ENCODE peak calls at places on chromosomes 12 and 14, in nine cellular contexts. One of them, this sample, is unnamed.
A peak's percentile ranks its signal among the peaks of the same experiment; 100 is the strongest.

GRCh38 chr12:24109381-24110039 is 160.0 kb upstream of the SOX5 start:
- DNase-seq in effector memory CD4-positive, alpha-beta T cell: no peak
- DNase-seq in SJSA1: peak; percentile 9
- DNase-seq in aorta: no peak
- DNase-seq in osteoblast: no peak
- DNase-seq in CD4-positive, alpha-beta memory T cell: no peak
- DNase-seq in CD8-positive, alpha-beta T cell: no peak
- DNase-seq in gastrocnemius medialis: no peak
- DNase-seq in CD8-positive, alpha-beta memory T cell: no peak
- DNase-seq in this sample: no peak

GRCh38 chr14:99259327-99259726 is 12.7 kb downstream of the BCL11B start:
- DNase-seq in effector memory CD4-positive, alpha-beta T cell: peak; percentile 63
- DNase-seq in SJSA1: no peak
- DNase-seq in aorta: no peak
- DNase-seq in osteoblast: no peak
- DNase-seq in CD4-positive, alpha-beta memory T cell: peak; percentile 89
- DNase-seq in CD8-positive, alpha-beta T cell: no peak
- DNase-seq in gastrocnemius medialis: no peak
- DNase-seq in CD8-positive, alpha-beta memory T cell: peak; percentile 74
- DNase-seq in this sample: peak; percentile 1

GRCh38 chr14:104603623-104604401 is 760 bp downstream of the TMEM179 start:
- DNase-seq in effector memory CD4-positive, alpha-beta T cell: no peak
- DNase-seq in SJSA1: no peak
- DNase-seq in aorta: no peak
- DNase-seq in osteoblast: peak; percentile 82
- DNase-seq in CD4-positive, alpha-beta memory T cell: no peak
- DNase-seq in CD8-positive, alpha-beta T cell: no peak
- DNase-seq in gastrocnemius medialis: no peak
- DNase-seq in CD8-positive, alpha-beta memory T cell: no peak
- DNase-seq in this sample: peak; percentile 60

GRCh38 chr14:72738181-72738611 is 155.7 kb downstream of the DPF3 start:
- DNase-seq in effector memory CD4-positive, alpha-beta T cell: no peak
- DNase-seq in SJSA1: no peak
- DNase-seq in aorta: no peak
- DNase-seq in osteoblast: peak; percentile 90
- DNase-seq in CD4-positive, alpha-beta memory T cell: no peak
- DNase-seq in CD8-positive, alpha-beta T cell: no peak
- DNase-seq in gastrocnemius medialis: no peak
- DNase-seq in CD8-positive, alpha-beta memory T cell: no peak
- DNase-seq in this sample: peak; percentile 41

GRCh38 chr14:104687601-104688504 is 1.6 kb upstream of the INF2 start:
- DNase-seq in effector memory CD4-positive, alpha-beta T cell: no peak
- DNase-seq in SJSA1: peak; percentile 40
- DNase-seq in aorta: peak; percentile 90
- DNase-seq in osteoblast: peak; percentile 97
- DNase-seq in CD4-positive, alpha-beta memory T cell: no peak
- DNase-seq in CD8-positive, alpha-beta T cell: no peak
- DNase-seq in gastrocnemius medialis: peak; percentile 94
- DNase-seq in CD8-positive, alpha-beta memory T cell: no peak
- DNase-seq in this sample: peak; percentile 60

GRCh38 chr12:21478756-21479455 is 22.5 kb downstream of the RECQL start:
- DNase-seq in effector memory CD4-positive, alpha-beta T cell: no peak
- DNase-seq in SJSA1: no peak
- DNase-seq in aorta: no peak
- DNase-seq in osteoblast: no peak
- DNase-seq in CD4-positive, alpha-beta memory T cell: no peak
- DNase-seq in CD8-positive, alpha-beta T cell: no peak
- DNase-seq in gastrocnemius medialis: no peak
- DNase-seq in CD8-positive, alpha-beta memory T cell: no peak
- DNase-seq in this sample: no peak

GRCh38 chr12:123938679-123939480 is 33.8 kb downstream of the CCDC92 start:
- DNase-seq in effector memory CD4-positive, alpha-beta T cell: no peak
- DNase-seq in SJSA1: no peak
- DNase-seq in aorta: no peak
- DNase-seq in osteoblast: no peak
- DNase-seq in CD4-positive, alpha-beta memory T cell: no peak
- DNase-seq in CD8-positive, alpha-beta T cell: no peak
- DNase-seq in gastrocnemius medialis: no peak
- DNase-seq in CD8-positive, alpha-beta memory T cell: no peak
- DNase-seq in this sample: no peak

GRCh38 chr14:61188196-61188595 is 92.9 kb downstream of the TMEM30B start:
- DNase-seq in effector memory CD4-positive, alpha-beta T cell: no peak
- DNase-seq in SJSA1: no peak
- DNase-seq in aorta: peak; percentile 89
- DNase-seq in osteoblast: peak; percentile 81
- DNase-seq in CD4-positive, alpha-beta memory T cell: no peak
- DNase-seq in CD8-positive, alpha-beta T cell: no peak
- DNase-seq in gastrocnemius medialis: peak; percentile 73
- DNase-seq in CD8-positive, alpha-beta memory T cell: no peak
- DNase-seq in this sample: peak; percentile 52

GRCh38 chr12:93860659-93861373 is 183.6 kb downstream of the CRADD start:
- DNase-seq in effector memory CD4-positive, alpha-beta T cell: no peak
- DNase-seq in SJSA1: no peak
- DNase-seq in aorta: no peak
- DNase-seq in osteoblast: no peak
- DNase-seq in CD4-positive, alpha-beta memory T cell: no peak
- DNase-seq in CD8-positive, alpha-beta T cell: no peak
- DNase-seq in gastrocnemius medialis: no peak
- DNase-seq in CD8-positive, alpha-beta memory T cell: no peak
- DNase-seq in this sample: no peak

GRCh38 chr12:96237465-96238077 is 43.4 kb downstream of the ELK3 start:
- DNase-seq in effector memory CD4-positive, alpha-beta T cell: peak; percentile 67
- DNase-seq in SJSA1: peak; percentile 83
- DNase-seq in aorta: peak; percentile 87
- DNase-seq in osteoblast: peak; percentile 95
- DNase-seq in CD4-positive, alpha-beta memory T cell: peak; percentile 66
- DNase-seq in CD8-positive, alpha-beta T cell: peak; percentile 32
- DNase-seq in gastrocnemius medialis: peak; percentile 54
- DNase-seq in CD8-positive, alpha-beta memory T cell: peak; percentile 70
- DNase-seq in this sample: peak; percentile 88

GRCh38 chr12:95014554-95014953 is 11.1 kb upstream of the NDUFA12 start:
- DNase-seq in effector memory CD4-positive, alpha-beta T cell: no peak
- DNase-seq in SJSA1: no peak
- DNase-seq in aorta: no peak
- DNase-seq in osteoblast: no peak
- DNase-seq in CD4-positive, alpha-beta memory T cell: no peak
- DNase-seq in CD8-positive, alpha-beta T cell: no peak
- DNase-seq in gastrocnemius medialis: no peak
- DNase-seq in CD8-positive, alpha-beta memory T cell: no peak
- DNase-seq in this sample: no peak

DNA sequence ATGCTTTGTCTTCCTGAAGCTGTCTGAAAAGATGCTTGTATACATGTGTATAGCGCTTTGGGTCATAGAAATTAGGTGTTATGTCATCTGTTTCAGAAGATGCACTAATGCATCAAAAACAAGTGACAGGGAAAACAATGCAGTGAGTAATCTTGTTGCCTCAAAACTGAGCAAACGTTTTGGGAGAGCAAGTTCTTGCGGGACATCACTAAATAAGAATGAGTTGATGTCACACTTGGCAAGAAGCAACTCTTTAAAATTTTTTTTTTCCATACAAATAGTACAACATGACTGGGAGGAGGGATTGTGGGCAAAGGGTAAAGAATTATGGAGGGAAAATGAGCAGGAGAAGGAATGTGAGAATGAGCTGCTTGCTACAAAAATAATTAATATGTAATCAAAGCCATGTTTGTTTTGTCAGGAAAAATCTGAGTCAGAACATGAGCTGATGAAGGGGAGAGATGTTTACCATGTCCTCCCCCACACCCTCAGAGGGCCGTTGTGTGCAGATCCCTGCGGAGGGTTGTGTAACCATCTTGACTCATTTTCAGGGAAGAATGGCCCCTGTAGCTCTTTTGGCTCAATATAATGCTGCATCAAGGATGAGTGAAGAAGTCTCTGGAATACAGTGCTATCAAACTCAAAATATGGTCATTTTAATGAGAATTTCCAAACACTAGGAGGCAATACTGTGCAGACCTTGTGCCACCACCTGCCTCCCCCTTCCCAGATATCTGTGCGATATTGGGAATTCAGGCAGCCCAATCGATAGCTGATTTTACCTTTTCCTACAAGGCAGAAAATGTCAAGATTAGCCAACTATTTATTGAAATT is 41.4 kb downstream of the BORCS5 start:
- DNase-seq in effector memory CD4-positive, alpha-beta T cell: no peak
- DNase-seq in SJSA1: peak; percentile 92
- DNase-seq in aorta: no peak
- DNase-seq in osteoblast: peak; percentile 97
- DNase-seq in CD4-positive, alpha-beta memory T cell: no peak
- DNase-seq in CD8-positive, alpha-beta T cell: no peak
- DNase-seq in gastrocnemius medialis: peak; percentile 70
- DNase-seq in CD8-positive, alpha-beta memory T cell: no peak
- DNase-seq in this sample: peak; percentile 83
- H3K27ac ChIP-seq in effector memory CD4-positive, alpha-beta T cell: no peak overlapping the region
- H3K27ac ChIP-seq in SJSA1: peak overlapping the region; percentile 59
- H3K27ac ChIP-seq in aorta: peak overlapping the region; percentile 13
- H3K27ac ChIP-seq in osteoblast: peak overlapping the region; percentile 87
- H3K27ac ChIP-seq in CD4-positive, alpha-beta memory T cell: no peak overlapping the region
- H3K27ac ChIP-seq in CD8-positive, alpha-beta T cell: no peak overlapping the region
- H3K27ac ChIP-seq in gastrocnemius medialis: peak overlapping the region; percentile 66
- H3K27ac ChIP-seq in CD8-positive, alpha-beta memory T cell: no peak overlapping the region
- H3K27ac ChIP-seq in this sample: peak overlapping the region; percentile 41

GRCh38 chr12:34300376-34301250 is 278.3 kb downstream of the ALG10 start:
- DNase-seq in effector memory CD4-positive, alpha-beta T cell: no peak
- DNase-seq in SJSA1: no peak
- DNase-seq in aorta: peak; percentile 57
- DNase-seq in osteoblast: no peak
- DNase-seq in CD4-positive, alpha-beta memory T cell: no peak
- DNase-seq in CD8-positive, alpha-beta T cell: no peak
- DNase-seq in gastrocnemius medialis: no peak
- DNase-seq in CD8-positive, alpha-beta memory T cell: peak; percentile 39
- DNase-seq in this sample: no peak

GRCh38 chr12:34298176-34298970 is 276.1 kb downstream of the ALG10 start:
- DNase-seq in effector memory CD4-positive, alpha-beta T cell: no peak
- DNase-seq in SJSA1: no peak
- DNase-seq in aorta: peak; percentile 49
- DNase-seq in osteoblast: no peak
- DNase-seq in CD4-positive, alpha-beta memory T cell: no peak
- DNase-seq in CD8-positive, alpha-beta T cell: no peak
- DNase-seq in gastrocnemius medialis: no peak
- DNase-seq in CD8-positive, alpha-beta memory T cell: peak; percentile 9
- DNase-seq in this sample: no peak

GRCh38 chr12:34297790-34298164 is 275.5 kb downstream of the ALG10 start:
- DNase-seq in effector memory CD4-positive, alpha-beta T cell: no peak
- DNase-seq in SJSA1: no peak
- DNase-seq in aorta: peak; percentile 7
- DNase-seq in osteoblast: no peak
- DNase-seq in CD4-positive, alpha-beta memory T cell: no peak
- DNase-seq in CD8-positive, alpha-beta T cell: no peak
- DNase-seq in gastrocnemius medialis: no peak
- DNase-seq in CD8-positive, alpha-beta memory T cell: peak; percentile 5
- DNase-seq in this sample: no peak

GRCh38 chr12:34299802-34300193 is 277.5 kb downstream of the ALG10 start:
- DNase-seq in effector memory CD4-positive, alpha-beta T cell: no peak
- DNase-seq in SJSA1: no peak
- DNase-seq in aorta: peak; percentile 51
- DNase-seq in osteoblast: no peak
- DNase-seq in CD4-positive, alpha-beta memory T cell: no peak
- DNase-seq in CD8-positive, alpha-beta T cell: no peak
- DNase-seq in gastrocnemius medialis: no peak
- DNase-seq in CD8-positive, alpha-beta memory T cell: peak; percentile 31
- DNase-seq in this sample: no peak

GRCh38 chr12:34298971-34299801 is 276.9 kb downstream of the ALG10 start:
- DNase-seq in effector memory CD4-positive, alpha-beta T cell: no peak
- DNase-seq in SJSA1: no peak
- DNase-seq in aorta: peak; percentile 33
- DNase-seq in osteoblast: no peak
- DNase-seq in CD4-positive, alpha-beta memory T cell: no peak
- DNase-seq in CD8-positive, alpha-beta T cell: no peak
- DNase-seq in gastrocnemius medialis: no peak
- DNase-seq in CD8-positive, alpha-beta memory T cell: peak; percentile 12
- DNase-seq in this sample: no peak
- H3K9me3 ChIP-seq in effector memory CD4-positive, alpha-beta T cell: peaks cover 3% of the 10 kb centered on the region
- H3K9me3 ChIP-seq in SJSA1: peaks cover 18% of the 10 kb centered on the region
- H3K9me3 ChIP-seq in aorta: no peaks in the 10 kb centered on the region
- H3K9me3 ChIP-seq in osteoblast: no peaks in the 10 kb centered on the region
- H3K9me3 ChIP-seq in CD4-positive, alpha-beta memory T cell: peaks cover 6% of the 10 kb centered on the region
- H3K9me3 ChIP-seq in CD8-positive, alpha-beta T cell: no peaks in the 10 kb centered on the region
- H3K9me3 ChIP-seq in gastrocnemius medialis: no peaks in the 10 kb centered on the region
- H3K9me3 ChIP-seq in CD8-positive, alpha-beta memory T cell: no peaks in the 10 kb centered on the region
- H3K9me3 ChIP-seq in this sample: peaks cover 4% of the 10 kb centered on the region

DNA sequence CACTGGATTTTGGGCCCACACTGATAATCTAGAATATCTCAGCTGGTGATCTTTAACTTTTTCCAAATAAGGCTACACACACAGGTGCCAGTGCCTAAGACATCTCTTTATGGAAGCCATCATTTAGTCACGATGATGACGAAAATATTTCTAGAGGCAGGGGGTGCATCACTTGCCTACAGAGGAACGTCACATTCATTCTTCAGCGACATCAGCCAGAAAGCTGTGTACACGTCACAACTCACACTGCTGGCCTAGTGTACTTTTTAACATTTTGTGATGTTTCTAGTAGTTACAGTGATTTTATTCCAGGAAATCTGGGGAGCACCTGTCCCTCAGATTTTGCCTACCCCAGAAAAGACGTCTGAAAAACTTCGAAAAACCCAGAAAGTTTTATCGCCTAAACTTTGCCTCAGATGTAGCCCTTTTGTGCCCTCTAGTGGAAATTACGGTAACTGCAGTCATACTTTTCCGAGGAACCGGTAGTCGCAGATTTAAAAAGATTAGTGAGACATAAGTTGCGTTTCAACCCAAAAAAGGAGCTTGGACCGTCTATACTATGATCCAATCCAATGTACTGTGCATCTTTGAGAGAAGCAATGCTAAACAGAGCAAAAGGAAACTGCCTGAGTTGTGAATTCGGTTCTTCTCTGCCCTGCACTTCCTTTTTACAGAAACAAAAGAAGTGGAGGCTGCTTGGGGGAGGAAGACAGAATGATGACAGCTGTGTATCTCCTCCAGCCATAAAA is 64.3 kb upstream of the STON2 start:
- DNase-seq in effector memory CD4-positive, alpha-beta T cell: peak; percentile 6
- DNase-seq in SJSA1: peak; percentile 58
- DNase-seq in aorta: no peak
- DNase-seq in osteoblast: peak; percentile 67
- DNase-seq in CD4-positive, alpha-beta memory T cell: peak; percentile 77
- DNase-seq in CD8-positive, alpha-beta T cell: peak; percentile 29
- DNase-seq in gastrocnemius medialis: no peak
- DNase-seq in CD8-positive, alpha-beta memory T cell: peak; percentile 57
- DNase-seq in this sample: no peak
- H3K27ac ChIP-seq in effector memory CD4-positive, alpha-beta T cell: peak overlapping the region; percentile 60
- H3K27ac ChIP-seq in SJSA1: no peak overlapping the region
- H3K27ac ChIP-seq in aorta: no peak overlapping the region
- H3K27ac ChIP-seq in osteoblast: peak overlapping the region; percentile 33
- H3K27ac ChIP-seq in CD4-positive, alpha-beta memory T cell: peak overlapping the region; percentile 60
- H3K27ac ChIP-seq in CD8-positive, alpha-beta T cell: peak overlapping the region; percentile 55
- H3K27ac ChIP-seq in gastrocnemius medialis: peak overlapping the region; percentile 39
- H3K27ac ChIP-seq in CD8-positive, alpha-beta memory T cell: peak overlapping the region; percentile 61
- H3K27ac ChIP-seq in this sample: no peak overlapping the region

DNA sequence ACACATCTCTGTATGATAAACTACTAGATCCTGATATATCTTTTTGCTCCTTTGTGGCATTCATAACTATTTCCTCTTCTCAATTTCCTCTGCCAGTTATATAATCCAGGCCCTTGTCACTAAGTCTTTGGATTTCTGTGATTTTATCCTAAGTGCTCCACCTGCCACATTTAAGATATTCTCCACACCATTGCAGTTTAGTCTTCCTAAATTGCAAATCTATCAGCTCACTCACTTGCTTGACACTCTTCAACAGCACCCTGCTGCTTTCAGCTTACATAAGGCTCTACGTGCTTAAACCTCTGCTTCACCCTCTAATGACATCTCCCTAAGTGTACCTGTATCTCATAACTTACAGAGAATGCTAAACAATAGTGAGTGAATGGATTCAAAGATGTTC is 1032.2 kb upstream of the SEL1L start:
- DNase-seq in effector memory CD4-positive, alpha-beta T cell: no peak
- DNase-seq in SJSA1: no peak
- DNase-seq in aorta: no peak
- DNase-seq in osteoblast: no peak
- DNase-seq in CD4-positive, alpha-beta memory T cell: no peak
- DNase-seq in CD8-positive, alpha-beta T cell: no peak
- DNase-seq in gastrocnemius medialis: no peak
- DNase-seq in CD8-positive, alpha-beta memory T cell: no peak
- DNase-seq in this sample: no peak
- H3K9me3 ChIP-seq in effector memory CD4-positive, alpha-beta T cell: no peaks in the 10 kb centered on the region
- H3K9me3 ChIP-seq in SJSA1: no peaks in the 10 kb centered on the region
- H3K9me3 ChIP-seq in aorta: no peaks in the 10 kb centered on the region
- H3K9me3 ChIP-seq in osteoblast: peaks cover 3% of the 10 kb centered on the region
- H3K9me3 ChIP-seq in CD4-positive, alpha-beta memory T cell: no peaks in the 10 kb centered on the region
- H3K9me3 ChIP-seq in CD8-positive, alpha-beta T cell: no peaks in the 10 kb centered on the region
- H3K9me3 ChIP-seq in gastrocnemius medialis: no peaks in the 10 kb centered on the region
- H3K9me3 ChIP-seq in CD8-positive, alpha-beta memory T cell: no peaks in the 10 kb centered on the region
- H3K9me3 ChIP-seq in this sample: no peaks in the 10 kb centered on the region